ENCODE peak calls at places on chromosomes 12 and 14, in nine cellular contexts. P, G, K, H, A, M, C, R and V are unnamed samples. For H3K9me3, the result is how much of the 10 kb centered on the place peaks cover.

GRCh38 chr12:67681145-67681778 is 32.7 kb downstream of the DYRK2 start:
- DNase-seq in R (peak), P (no peak), K (peak), A (no peak), H (no peak), C (peak), M (peak), G (no peak), V (no peak)

GRCh38 chr14:68309631-68310030 is 483.2 kb downstream of the ZFP36L1 start:
- DNase-seq in K (no peak), M (no peak), C (no peak), P (no peak), A (no peak), H (no peak), G (no peak), R (peak), V (no peak)

GRCh38 chr12:112515868-112516267 is 97.1 kb downstream of the PTPN11 start:
- DNase-seq in R (no peak), H (no peak), G (no peak), C (no peak), K (no peak), P (no peak), M (no peak), A (no peak), V (no peak)

GRCh38 chr12:57614178-57614947 is 3.1 kb downstream of the ARHGEF25 start:
- DNase-seq in R (peak), P (no peak), A (no peak), K (no peak), G (no peak), H (no peak), C (no peak), M (no peak), V (no peak)

GRCh38 chr12:101107032-101107763 is 102.8 kb downstream of the SLC5A8 start:
- DNase-seq in P (no peak), M (no peak), C (no peak), G (no peak), H (no peak), R (no peak), K (no peak), A (no peak), V (no peak)

GRCh38 chr12:62653740-62654139 is 187.1 kb downstream of the MON2 start:
- DNase-seq in P (no peak), M (no peak), A (no peak), R (no peak), G (no peak), K (no peak), C (no peak), H (no peak), V (no peak)

GRCh38 chr12:67018105-67018504 is 251.1 kb upstream of the CAND1 start:
- DNase-seq in K (no peak), G (no peak), P (no peak), M (no peak), C (no peak), R (no peak), A (no peak), H (no peak), V (no peak)

GRCh38 chr14:101783260-101784016 is 21.9 kb downstream of the PPP2R5C start:
- DNase-seq in C (no peak), A (no peak), P (no peak), M (no peak), R (no peak), H (no peak), K (no peak), G (no peak), V (no peak)

GRCh38 chr14:80095623-80096022 is 115.7 kb downstream of the DIO2 start:
- DNase-seq in P (no peak), M (peak), A (no peak), K (peak), H (no peak), G (no peak), R (no peak), C (no peak), V (no peak)

GRCh38 chr12:114685320-114685781 is 1.4 kb upstream of the TBX3 start:
- DNase-seq in K (no peak), R (no peak), M (no peak), P (no peak), H (no peak), G (no peak), C (no peak), A (no peak), V (no peak)

GRCh38 chr12:82174383-82174782 is 183.8 kb downstream of the CCDC59 start:
- DNase-seq in A (no peak), K (no peak), G (no peak), R (no peak), C (no peak), H (no peak), P (no peak), M (no peak), V (no peak)

GRCh38 chr12:6360578-6361490 is 14.5 kb downstream of the SCNN1A start:
- DNase-seq in C (no peak), K (no peak), H (no peak), R (no peak), P (no peak), G (no peak), M (no peak), A (no peak), V (no peak)

GRCh38 chr12:118307069-118307954 is 65.4 kb downstream of the TAOK3 start:
- DNase-seq in C (no peak), R (peak), A (no peak), H (no peak), G (no peak), P (no peak), M (peak), K (peak), V (no peak)

GRCh38 chr12:17661250-17661649 is 428.7 kb downstream of the RERGL start:
- DNase-seq in G (no peak), M (no peak), R (no peak), P (no peak), C (no peak), A (no peak), K (no peak), H (no peak), V (no peak)

GRCh38 chr12:115866909-115867525 is 410.5 kb downstream of the MED13L start:
- DNase-seq in C (no peak), K (no peak), R (no peak), M (no peak), H (peak), P (no peak), G (no peak), A (no peak), V (no peak)

GRCh38 chr14:70663707-70664179 is 22.0 kb downstream of the TTC9 start:
- DNase-seq in G (no peak), C (peak), R (peak), H (no peak), A (no peak), M (no peak), K (peak), P (no peak), V (no peak)

GRCh38 chr14:68820536-68820935 is 27.7 kb upstream of the ZFP36L1 start:
- DNase-seq in C (no peak), P (no peak), G (peak), R (no peak), K (no peak), A (no peak), M (no peak), H (no peak), V (no peak)

GRCh38 chr14:58824106-58824505 is 186.3 kb downstream of the DACT1 start:
- DNase-seq in M (no peak), C (no peak), G (no peak), P (no peak), K (peak), A (no peak), H (no peak), R (no peak), V (no peak)

DNA sequence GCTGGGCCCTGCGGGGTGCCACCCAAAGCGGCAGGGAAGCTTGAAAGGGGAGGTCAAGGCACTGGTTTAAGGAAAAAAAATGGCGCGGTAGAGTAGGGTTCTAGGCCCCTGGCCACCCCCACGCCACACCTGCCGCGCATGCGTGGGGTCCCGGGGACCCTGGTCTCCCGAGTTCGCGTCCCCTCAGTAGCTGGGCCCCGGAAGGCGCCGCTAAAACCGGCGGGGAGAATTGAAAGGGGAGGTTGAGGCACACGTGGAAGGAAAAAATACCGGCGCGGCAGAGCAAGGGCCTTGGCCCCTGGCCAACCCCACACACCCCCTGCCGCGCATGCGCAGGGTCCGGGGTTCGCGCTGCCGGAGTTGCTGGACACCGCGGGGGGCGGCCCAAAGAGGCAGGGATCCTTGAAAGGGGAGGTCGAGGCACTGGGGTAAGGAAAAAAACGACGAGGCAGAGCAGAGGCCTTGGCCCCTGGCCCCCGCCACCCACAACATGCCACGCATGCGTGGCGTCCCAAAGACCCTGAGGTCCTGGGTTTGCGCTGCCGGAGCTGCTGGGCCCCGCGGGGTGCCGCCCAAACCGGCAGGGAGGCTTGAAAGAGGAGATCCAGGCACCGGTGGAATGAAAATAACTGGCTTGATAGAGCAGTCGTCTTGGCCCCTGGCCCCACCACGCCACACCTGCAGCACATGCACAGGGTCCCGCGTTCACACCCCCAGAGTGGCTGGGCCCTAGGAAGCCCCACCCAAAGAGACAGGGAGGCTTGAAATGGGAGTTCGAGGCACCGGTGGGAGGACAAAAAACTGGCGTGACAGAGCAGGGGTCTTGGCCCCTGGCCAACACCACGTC is 314.5 kb downstream of the ALG10 start:
- DNase-seq in G (no peak), M (no peak), H (no peak), C (no peak), K (no peak), P (no peak), R (no peak), A (no peak), V (no peak)
- H3K9me3 ChIP-seq in G (under half), M (half or more), H (under half), C (under half), K (under half), P (under half), R (under half), A (under half), V (under half)

GRCh38 chr12:95600567-95600966 is 49.3 kb upstream of the USP44 start:
- DNase-seq in A (no peak), M (no peak), K (no peak), R (no peak), P (no peak), H (no peak), C (no peak), G (no peak), V (no peak)
- H3K9me3 ChIP-seq in A (under half), M (under half), K (under half), R (under half), P (under half), H (under half), C (under half), G (under half), V (under half)

GRCh38 chr14:93829839-93830481 is 41.7 kb upstream of the PRIMA1 start:
- DNase-seq in G (no peak), R (no peak), P (no peak), A (no peak), C (no peak), M (no peak), K (no peak), H (no peak), V (no peak)

GRCh38 chr14:93825235-93825553 is 36.9 kb upstream of the PRIMA1 start:
- DNase-seq in K (no peak), R (no peak), C (no peak), A (no peak), M (no peak), H (no peak), G (no peak), P (no peak), V (no peak)

GRCh38 chr14:93824076-93824475 is 35.8 kb upstream of the PRIMA1 start:
- DNase-seq in H (no peak), M (no peak), P (no peak), R (no peak), A (no peak), C (no peak), K (no peak), G (no peak), V (no peak)

GRCh38 chr14:93818857-93819256 is 30.6 kb upstream of the PRIMA1 start:
- DNase-seq in P (no peak), R (no peak), C (no peak), G (no peak), A (no peak), K (no peak), M (no peak), H (no peak), V (no peak)

DNA sequence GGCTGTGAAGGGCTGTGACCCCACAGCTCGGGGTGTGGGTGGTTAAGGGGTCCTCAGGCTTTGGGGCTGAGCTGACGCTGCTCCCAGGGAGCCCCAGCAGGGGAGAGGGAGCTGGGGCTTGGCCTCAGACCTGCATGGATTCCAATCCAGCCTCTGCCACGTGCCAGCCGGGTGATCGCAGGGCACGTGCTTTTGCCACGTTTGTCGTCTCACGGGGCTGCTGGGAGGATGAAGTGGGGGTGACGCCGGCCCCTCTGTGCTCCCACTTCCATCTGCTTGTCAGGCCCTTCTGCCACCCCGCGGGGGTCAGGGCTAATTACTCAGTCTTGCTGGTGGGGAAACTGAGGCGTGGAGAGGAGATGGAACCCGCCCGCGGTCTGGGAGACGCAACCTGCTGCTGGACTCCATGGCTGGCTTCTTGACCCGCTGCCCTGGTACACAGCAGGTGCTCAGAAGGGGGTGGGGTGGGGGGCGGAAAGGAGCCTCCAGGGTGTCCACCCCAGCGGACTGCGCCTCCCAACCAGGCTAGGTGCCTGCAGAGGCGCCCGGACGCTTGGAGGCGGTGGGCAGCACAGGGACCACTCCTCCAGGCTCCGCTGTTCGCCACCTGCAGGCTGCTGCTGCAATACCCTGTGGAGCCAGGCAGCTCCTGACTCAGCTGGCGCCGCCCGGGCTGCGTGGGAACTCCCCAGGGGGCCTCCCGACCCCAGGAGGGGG is 36.4 kb upstream of the PRIMA1 start:
- DNase-seq in R (no peak), H (peak), A (no peak), K (no peak), C (no peak), G (no peak), P (no peak), M (no peak), V (no peak)
- H3K9me3 ChIP-seq in R (under half), H (under half), A (under half), K (under half), C (under half), G (under half), P (under half), M (under half), V (under half)

GRCh38 chr12:34296143-34297041 is 274.1 kb downstream of the ALG10 start:
- DNase-seq in P (peak), K (no peak), R (no peak), H (no peak), C (no peak), G (no peak), A (no peak), M (no peak), V (no peak)
- H3K9me3 ChIP-seq in P (under half), K (under half), R (under half), H (under half), C (under half), G (under half), A (under half), M (half or more), V (under half)

GRCh38 chr14:19851365-19851764 is 23.6 kb upstream of the OR4K2 start:
- DNase-seq in K (no peak), G (no peak), C (no peak), H (no peak), A (no peak), R (no peak), M (no peak), P (no peak), V (no peak)
- H3K9me3 ChIP-seq in K (under half), G (under half), C (under half), H (under half), A (under half), R (under half), M (under half), P (under half), V (under half)

GRCh38 chr12:76515271-76515670 is 44.3 kb downstream of the OSBPL8 start:
- DNase-seq in R (no peak), C (no peak), K (no peak), H (no peak), M (no peak), A (no peak), P (no peak), G (no peak), V (no peak)
- H3K9me3 ChIP-seq in R (under half), C (under half), K (under half), H (under half), M (under half), A (under half), P (under half), G (under half), V (under half)

DNA sequence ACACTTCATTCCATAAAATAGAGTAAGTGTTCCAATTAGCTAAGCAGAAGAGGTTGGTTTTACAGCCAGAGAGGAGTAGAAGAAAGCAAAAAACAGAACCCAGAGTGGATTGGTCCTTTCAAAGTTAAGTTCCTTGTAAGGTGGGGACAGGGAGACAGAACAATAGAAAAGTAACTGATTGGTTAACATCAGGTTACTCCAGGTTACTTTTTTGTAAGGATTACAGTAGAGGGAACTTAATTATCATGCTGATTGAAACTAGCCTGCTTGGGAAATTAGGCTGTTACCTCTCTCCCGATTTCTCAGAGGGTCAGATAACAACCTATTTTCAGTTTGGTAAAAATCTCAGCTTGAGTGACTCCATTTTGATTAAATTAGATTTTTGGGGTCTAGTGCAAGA is 11.5 kb downstream of the SOCS2 start:
- DNase-seq in M (no peak), H (no peak), G (no peak), P (no peak), K (no peak), R (no peak), A (no peak), C (no peak), V (no peak)
- H3K9me3 ChIP-seq in M (under half), H (under half), G (under half), P (under half), K (under half), R (under half), A (under half), C (under half), V (under half)

GRCh38 chr14:105842105-105842504 is 315.7 kb downstream of the TMEM121 start:
- DNase-seq in M (no peak), K (no peak), P (no peak), C (no peak), R (no peak), A (no peak), G (no peak), H (no peak), V (no peak)

GRCh38 chr14:105839425-105840265 is 313.3 kb downstream of the TMEM121 start:
- DNase-seq in H (no peak), A (no peak), C (no peak), K (no peak), M (no peak), R (no peak), P (peak), G (no peak), V (no peak)

GRCh38 chr14:105840266-105841021 is 314.1 kb downstream of the TMEM121 start:
- DNase-seq in A (no peak), H (no peak), G (no peak), P (peak), C (no peak), R (no peak), K (no peak), M (no peak), V (no peak)

GRCh38 chr14:105843444-105844046 is 317.2 kb downstream of the TMEM121 start:
- DNase-seq in P (peak), R (no peak), M (no peak), K (no peak), G (no peak), A (no peak), H (no peak), C (no peak), V (peak)

DNA sequence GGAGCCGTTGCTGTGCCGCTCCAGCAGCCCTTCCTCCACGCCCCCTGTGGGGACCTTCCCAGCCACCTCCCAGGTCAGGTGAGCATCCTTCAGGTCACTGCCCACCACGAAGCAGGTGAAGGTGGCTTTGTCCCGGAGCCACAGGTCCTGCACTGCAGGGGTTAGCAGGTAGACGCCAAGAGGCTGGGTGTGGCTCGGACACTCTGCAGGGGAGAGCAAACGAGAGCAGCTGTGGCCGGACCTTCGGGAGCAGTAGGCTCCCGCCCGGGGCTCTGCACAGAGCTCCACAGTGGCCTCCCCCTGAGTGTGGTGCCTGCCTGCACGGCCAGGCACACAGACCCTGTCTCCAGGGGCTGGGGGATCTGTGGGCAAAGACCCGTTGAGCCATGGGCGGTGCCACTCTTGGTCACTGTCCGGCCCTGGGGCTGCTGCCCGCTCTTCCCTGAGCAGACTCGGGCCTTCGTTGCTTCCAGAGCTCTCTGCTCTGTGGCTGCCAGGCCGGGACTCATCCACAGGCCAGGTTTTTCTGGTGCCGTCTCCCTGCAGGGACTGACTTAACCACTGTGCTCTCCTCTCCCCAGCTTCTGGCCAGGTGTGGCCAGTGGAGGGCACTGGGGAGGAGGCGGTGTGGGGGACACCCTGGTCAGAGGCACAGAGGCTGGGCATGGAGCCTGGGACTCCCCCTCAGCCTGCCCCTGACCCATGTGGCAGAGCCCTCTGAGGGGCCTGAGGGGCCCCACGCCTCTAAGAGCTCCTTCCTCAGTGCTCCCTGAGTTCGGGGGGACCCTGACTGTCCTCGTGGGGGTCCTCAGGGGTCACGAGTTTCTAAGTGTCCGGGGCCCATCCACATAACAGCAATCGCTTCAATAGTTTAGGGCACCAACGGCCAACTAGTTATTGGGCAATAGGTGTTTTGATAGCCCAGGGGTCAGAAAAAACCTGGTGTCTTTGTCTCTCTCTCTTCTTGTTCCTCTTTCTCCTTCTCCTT is 314.9 kb downstream of the TMEM121 start:
- DNase-seq in G (no peak), R (no peak), A (no peak), K (no peak), C (no peak), H (no peak), P (peak), M (no peak), V (no peak)
- H3K9me3 ChIP-seq in G (under half), R (under half), A (under half), K (under half), C (under half), H (under half), P (under half), M (half or more), V (under half)